ENCODE peak calls at places on chromosomes 3 and 15, in eight cellular contexts. One of them, this sample, is unnamed.

GRCh38 chr3:183298708-183299153 is 45.7 kb downstream of the B3GNT5 start:
- DNase-seq in NCI-H2029 treated with DMSO at 0.1 percent for 48 hours: no peak
- DNase-seq in H7: peak; percentile 47
- DNase-seq in H1: peak; percentile 54
- DNase-seq in left ventricle myocardium inferior: peak; percentile 60
- DNase-seq in NCI-H774: peak; percentile 70
- DNase-seq in endothelial cell: no peak
- DNase-seq in fibroblast of lung: peak; percentile 99
- DNase-seq in this sample: peak; percentile 64

GRCh38 chr3:51718547-51719412 is 11.9 kb downstream of the GRM2 start:
- DNase-seq in endothelial cell: peak; percentile 84
- DNase-seq in left ventricle myocardium inferior: peak; percentile 49
- DNase-seq in NCI-H2029 treated with DMSO at 0.1 percent for 48 hours: peak; percentile 10
- DNase-seq in H1: peak; percentile 92
- DNase-seq in fibroblast of lung: peak; percentile 19
- DNase-seq in NCI-H774: peak; percentile 16
- DNase-seq in H7: peak; percentile 91
- DNase-seq in this sample: peak; percentile 92

GRCh38 chr3:15823092-15823491 is 25.3 kb upstream of the ANKRD28 start:
- DNase-seq in fibroblast of lung: no peak
- DNase-seq in endothelial cell: no peak
- DNase-seq in left ventricle myocardium inferior: no peak
- DNase-seq in NCI-H2029 treated with DMSO at 0.1 percent for 48 hours: no peak
- DNase-seq in H7: no peak
- DNase-seq in H1: no peak
- DNase-seq in NCI-H774: no peak
- DNase-seq in this sample: no peak

GRCh38 chr3:67981077-67981476 is 326.7 kb upstream of the SUCLG2 start:
- DNase-seq in endothelial cell: no peak
- DNase-seq in H1: no peak
- DNase-seq in H7: no peak
- DNase-seq in NCI-H2029 treated with DMSO at 0.1 percent for 48 hours: no peak
- DNase-seq in left ventricle myocardium inferior: no peak
- DNase-seq in NCI-H774: no peak
- DNase-seq in fibroblast of lung: no peak
- DNase-seq in this sample: no peak

GRCh38 chr15:78024883-78025282 is 52.6 kb downstream of the TBC1D2B start:
- DNase-seq in fibroblast of lung: no peak
- DNase-seq in H7: peak; percentile 42
- DNase-seq in left ventricle myocardium inferior: no peak
- DNase-seq in endothelial cell: no peak
- DNase-seq in H1: no peak
- DNase-seq in NCI-H774: no peak
- DNase-seq in NCI-H2029 treated with DMSO at 0.1 percent for 48 hours: no peak
- DNase-seq in this sample: no peak

GRCh38 chr3:66473637-66474036 is 27.2 kb downstream of the LRIG1 start:
- DNase-seq in NCI-H774: no peak
- DNase-seq in H7: no peak
- DNase-seq in H1: no peak
- DNase-seq in NCI-H2029 treated with DMSO at 0.1 percent for 48 hours: no peak
- DNase-seq in left ventricle myocardium inferior: no peak
- DNase-seq in endothelial cell: no peak
- DNase-seq in fibroblast of lung: peak; percentile 67
- DNase-seq in this sample: no peak

GRCh38 chr3:128011140-128011539 is 41.1 kb upstream of the SEC61A1 start:
- DNase-seq in endothelial cell: peak; percentile 69
- DNase-seq in H7: peak; percentile 86
- DNase-seq in H1: peak; percentile 84
- DNase-seq in NCI-H2029 treated with DMSO at 0.1 percent for 48 hours: peak; percentile 28
- DNase-seq in left ventricle myocardium inferior: no peak
- DNase-seq in fibroblast of lung: peak; percentile 55
- DNase-seq in NCI-H774: no peak
- DNase-seq in this sample: peak; percentile 93

GRCh38 chr15:81548350-81549116 is 174.5 kb upstream of the TMC3 start:
- DNase-seq in endothelial cell: no peak
- DNase-seq in H7: no peak
- DNase-seq in NCI-H774: no peak
- DNase-seq in H1: no peak
- DNase-seq in NCI-H2029 treated with DMSO at 0.1 percent for 48 hours: no peak
- DNase-seq in left ventricle myocardium inferior: no peak
- DNase-seq in fibroblast of lung: peak; percentile 79
- DNase-seq in this sample: no peak

GRCh38 chr15:67125589-67126502 is 60.4 kb downstream of the SMAD3 start:
- DNase-seq in NCI-H774: no peak
- DNase-seq in H7: no peak
- DNase-seq in fibroblast of lung: peak; percentile 100
- DNase-seq in endothelial cell: no peak
- DNase-seq in H1: no peak
- DNase-seq in left ventricle myocardium inferior: peak; percentile 79
- DNase-seq in NCI-H2029 treated with DMSO at 0.1 percent for 48 hours: no peak
- DNase-seq in this sample: no peak

GRCh38 chr15:25543156-25543555 is 104.3 kb upstream of the UBE3A start:
- DNase-seq in H1: no peak
- DNase-seq in NCI-H2029 treated with DMSO at 0.1 percent for 48 hours: peak; percentile 14
- DNase-seq in NCI-H774: no peak
- DNase-seq in fibroblast of lung: peak; percentile 25
- DNase-seq in H7: no peak
- DNase-seq in left ventricle myocardium inferior: no peak
- DNase-seq in endothelial cell: no peak
- DNase-seq in this sample: no peak

GRCh38 chr15:47337106-47337505 is 380.2 kb upstream of the SEMA6D start:
- DNase-seq in H1: no peak
- DNase-seq in NCI-H2029 treated with DMSO at 0.1 percent for 48 hours: no peak
- DNase-seq in fibroblast of lung: no peak
- DNase-seq in NCI-H774: no peak
- DNase-seq in H7: no peak
- DNase-seq in endothelial cell: no peak
- DNase-seq in left ventricle myocardium inferior: no peak
- DNase-seq in this sample: no peak

GRCh38 chr3:162586591-162586990 is 1090.0 kb downstream of the OTOL1 start:
- DNase-seq in fibroblast of lung: peak; percentile 62
- DNase-seq in H1: no peak
- DNase-seq in H7: no peak
- DNase-seq in NCI-H2029 treated with DMSO at 0.1 percent for 48 hours: no peak
- DNase-seq in left ventricle myocardium inferior: no peak
- DNase-seq in NCI-H774: no peak
- DNase-seq in endothelial cell: no peak
- DNase-seq in this sample: no peak

GRCh38 chr15:56936929-56937328 is 18.5 kb downstream of the TCF12 start:
- DNase-seq in left ventricle myocardium inferior: no peak
- DNase-seq in H7: no peak
- DNase-seq in NCI-H774: no peak
- DNase-seq in H1: no peak
- DNase-seq in endothelial cell: no peak
- DNase-seq in NCI-H2029 treated with DMSO at 0.1 percent for 48 hours: no peak
- DNase-seq in fibroblast of lung: no peak
- DNase-seq in this sample: no peak

GRCh38 chr3:151992326-151993041 is 119.0 kb downstream of the SUCNR1 start:
- DNase-seq in NCI-H2029 treated with DMSO at 0.1 percent for 48 hours: no peak
- DNase-seq in fibroblast of lung: no peak
- DNase-seq in H1: no peak
- DNase-seq in H7: no peak
- DNase-seq in left ventricle myocardium inferior: no peak
- DNase-seq in endothelial cell: no peak
- DNase-seq in NCI-H774: no peak
- DNase-seq in this sample: no peak

GRCh38 chr15:70830615-70831014 is 23.3 kb downstream of the LARP6 start:
- DNase-seq in NCI-H2029 treated with DMSO at 0.1 percent for 48 hours: no peak
- DNase-seq in fibroblast of lung: no peak
- DNase-seq in endothelial cell: no peak
- DNase-seq in H1: no peak
- DNase-seq in left ventricle myocardium inferior: no peak
- DNase-seq in H7: no peak
- DNase-seq in NCI-H774: no peak
- DNase-seq in this sample: no peak

GRCh38 chr3:150798122-150798618 is 35.2 kb upstream of the SIAH2 start:
- DNase-seq in left ventricle myocardium inferior: no peak
- DNase-seq in H7: no peak
- DNase-seq in NCI-H2029 treated with DMSO at 0.1 percent for 48 hours: no peak
- DNase-seq in endothelial cell: peak; percentile 16
- DNase-seq in fibroblast of lung: no peak
- DNase-seq in H1: no peak
- DNase-seq in NCI-H774: no peak
- DNase-seq in this sample: peak; percentile 38

GRCh38 chr3:126606021-126606420 is 47.3 kb upstream of the C3orf22 start:
- DNase-seq in H7: no peak
- DNase-seq in H1: no peak
- DNase-seq in NCI-H2029 treated with DMSO at 0.1 percent for 48 hours: no peak
- DNase-seq in left ventricle myocardium inferior: no peak
- DNase-seq in fibroblast of lung: no peak
- DNase-seq in NCI-H774: no peak
- DNase-seq in endothelial cell: no peak
- DNase-seq in this sample: no peak

GRCh38 chr15:70508561-70509281 is 254.6 kb downstream of the UACA start:
- DNase-seq in H1: no peak
- DNase-seq in left ventricle myocardium inferior: no peak
- DNase-seq in H7: no peak
- DNase-seq in NCI-H774: no peak
- DNase-seq in endothelial cell: no peak
- DNase-seq in fibroblast of lung: peak; percentile 73
- DNase-seq in NCI-H2029 treated with DMSO at 0.1 percent for 48 hours: no peak
- DNase-seq in this sample: no peak

GRCh38 chr3:134054881-134055280 is 25.2 kb upstream of the SLCO2A1 start:
- DNase-seq in left ventricle myocardium inferior: no peak
- DNase-seq in H7: no peak
- DNase-seq in fibroblast of lung: no peak
- DNase-seq in NCI-H774: no peak
- DNase-seq in H1: no peak
- DNase-seq in NCI-H2029 treated with DMSO at 0.1 percent for 48 hours: no peak
- DNase-seq in endothelial cell: no peak
- DNase-seq in this sample: no peak

GRCh38 chr3:182913889-182914288 is 66.4 kb downstream of the DCUN1D1 start:
- DNase-seq in fibroblast of lung: no peak
- DNase-seq in left ventricle myocardium inferior: no peak
- DNase-seq in NCI-H2029 treated with DMSO at 0.1 percent for 48 hours: peak; percentile 76
- DNase-seq in endothelial cell: no peak
- DNase-seq in H1: no peak
- DNase-seq in NCI-H774: no peak
- DNase-seq in H7: no peak
- DNase-seq in this sample: no peak

GRCh38 chr15:55108858-55109518 is 87.8 kb downstream of the RSL24D1 start:
- DNase-seq in H1: peak; percentile 88
- DNase-seq in H7: peak; percentile 42
- DNase-seq in NCI-H774: peak; percentile 28
- DNase-seq in NCI-H2029 treated with DMSO at 0.1 percent for 48 hours: no peak
- DNase-seq in endothelial cell: peak; percentile 65
- DNase-seq in left ventricle myocardium inferior: peak; percentile 59
- DNase-seq in fibroblast of lung: peak; percentile 65
- DNase-seq in this sample: peak; percentile 60

GRCh38 chr15:77907824-77908751 is 169.4 kb downstream of the TBC1D2B start:
- DNase-seq in H1: no peak
- DNase-seq in left ventricle myocardium inferior: no peak
- DNase-seq in fibroblast of lung: peak; percentile 46
- DNase-seq in endothelial cell: peak; percentile 77
- DNase-seq in H7: peak; percentile 80
- DNase-seq in NCI-H774: no peak
- DNase-seq in NCI-H2029 treated with DMSO at 0.1 percent for 48 hours: no peak
- DNase-seq in this sample: peak; percentile 69

GRCh38 chr3:58800940-58801339 is 134.4 kb upstream of the FAM3D start:
- DNase-seq in left ventricle myocardium inferior: no peak
- DNase-seq in NCI-H774: no peak
- DNase-seq in H7: no peak
- DNase-seq in fibroblast of lung: no peak
- DNase-seq in H1: no peak
- DNase-seq in NCI-H2029 treated with DMSO at 0.1 percent for 48 hours: no peak
- DNase-seq in endothelial cell: no peak
- DNase-seq in this sample: no peak

GRCh38 chr15:36769110-36769509 is 189.7 kb downstream of the CDIN1 start:
- DNase-seq in left ventricle myocardium inferior: no peak
- DNase-seq in H1: no peak
- DNase-seq in H7: no peak
- DNase-seq in NCI-H774: no peak
- DNase-seq in NCI-H2029 treated with DMSO at 0.1 percent for 48 hours: no peak
- DNase-seq in fibroblast of lung: peak; percentile 76
- DNase-seq in endothelial cell: no peak
- DNase-seq in this sample: no peak

GRCh38 chr3:32176989-32177701 is 61.3 kb upstream of the CMTM8 start:
- DNase-seq in NCI-H2029 treated with DMSO at 0.1 percent for 48 hours: peak; percentile 72
- DNase-seq in NCI-H774: no peak
- DNase-seq in left ventricle myocardium inferior: no peak
- DNase-seq in H1: peak; percentile 84
- DNase-seq in endothelial cell: peak; percentile 82
- DNase-seq in H7: peak; percentile 54
- DNase-seq in fibroblast of lung: peak; percentile 58
- DNase-seq in this sample: peak; percentile 70

GRCh38 chr3:155604967-155605366 is 139.9 kb downstream of the PLCH1 start:
- DNase-seq in endothelial cell: no peak
- DNase-seq in left ventricle myocardium inferior: no peak
- DNase-seq in H1: no peak
- DNase-seq in H7: no peak
- DNase-seq in fibroblast of lung: no peak
- DNase-seq in NCI-H774: no peak
- DNase-seq in NCI-H2029 treated with DMSO at 0.1 percent for 48 hours: no peak
- DNase-seq in this sample: no peak

GRCh38 chr15:82568986-82569385 is 28.7 kb upstream of the RPS17 start:
- DNase-seq in NCI-H2029 treated with DMSO at 0.1 percent for 48 hours: no peak
- DNase-seq in left ventricle myocardium inferior: no peak
- DNase-seq in H7: no peak
- DNase-seq in NCI-H774: no peak
- DNase-seq in H1: no peak
- DNase-seq in endothelial cell: no peak
- DNase-seq in fibroblast of lung: no peak
- DNase-seq in this sample: no peak